ENCODE peak calls at places on chromosomes 12 and 14, in ten cellular contexts. Y is stomach; Q is upper lobe of right lung; J is A549; W is esophagus squamous epithelium; Z is keratinocyte; V is CD8-positive, alpha-beta T cell; I is psoas muscle; R is OCI-LY7; M is prostate gland. S is an unnamed sample.

GRCh38 chr12:62722971-62723680 is 211.8 kb downstream of the PPM1H start:
- DNase-seq in Y (no peak), Q (no peak), J (no peak), W (no peak), Z (no peak), V (no peak), I (no peak), R (no peak), M (no peak), S (no peak)

GRCh38 chr12:57844725-57845477 is 1.6 kb downstream of the CTDSP2 start:
- DNase-seq in Y (peak; percentile 58), Q (peak; percentile 80), J (peak; percentile 71), W (no peak), Z (no peak), V (no peak), I (peak; percentile 93), R (peak; percentile 62), M (peak; percentile 44), S (peak; percentile 80)

GRCh38 chr12:104494137-104494815 is 37.5 kb downstream of the CHST11 start:
- DNase-seq in Y (no peak), Q (no peak), J (no peak), W (no peak), Z (no peak), V (peak; percentile 50), I (no peak), R (no peak), M (no peak), S (no peak)

GRCh38 chr14:92173668-92174067 is 51.9 kb downstream of the CPSF2 start:
- DNase-seq in Y (no peak), Q (no peak), J (no peak), W (no peak), Z (no peak), V (no peak), I (no peak), R (no peak), M (no peak), S (no peak)

GRCh38 chr12:90959538-90960139 is 4.7 kb upstream of the CCER1 start:
- DNase-seq in Y (no peak), Q (no peak), J (peak; percentile 29), W (no peak), Z (no peak), V (no peak), I (no peak), R (peak; percentile 46), M (peak; percentile 23), S (peak; percentile 26)

GRCh38 chr14:85531594-85532391 is 1.8 kb downstream of the FLRT2 start:
- DNase-seq in Y (peak; percentile 26), Q (peak; percentile 74), J (peak; percentile 32), W (no peak), Z (no peak), V (no peak), I (peak; percentile 79), R (no peak), M (peak; percentile 26), S (peak; percentile 62)

GRCh38 chr12:67070307-67070600 is 198.9 kb upstream of the CAND1 start:
- DNase-seq in Y (no peak), Q (no peak), J (no peak), W (no peak), Z (no peak), V (no peak), I (no peak), R (no peak), M (no peak), S (no peak)

GRCh38 chr12:24860546-24860945 is 88.4 kb downstream of the BCAT1 start:
- DNase-seq in Y (no peak), Q (no peak), J (no peak), W (no peak), Z (no peak), V (no peak), I (no peak), R (no peak), M (no peak), S (no peak)

DNA sequence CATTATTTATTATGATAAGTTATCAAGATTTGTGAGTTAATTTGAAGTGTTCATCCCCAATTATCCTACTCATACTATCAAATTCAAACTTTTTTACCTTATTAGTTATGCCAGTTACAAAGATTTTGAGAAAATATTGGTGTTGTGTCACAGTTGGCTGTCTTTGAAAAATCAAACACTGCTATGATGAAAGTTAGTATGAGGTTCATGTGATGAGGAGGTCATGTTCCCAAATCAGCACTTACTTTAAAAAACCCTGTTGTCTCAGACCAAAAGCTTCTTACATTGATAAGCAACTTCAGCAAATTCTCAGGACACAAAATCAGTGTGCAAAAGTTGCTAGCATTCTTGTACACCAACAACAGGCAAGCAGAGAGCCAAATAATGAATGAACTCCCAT is 68.1 kb downstream of the TTC6 start:
- DNase-seq in Y (no peak), Q (no peak), J (no peak), W (no peak), Z (no peak), V (no peak), I (no peak), R (no peak), M (no peak), S (no peak)
- H3K27ac ChIP-seq in Y (no peak overlapping the region), Q (no peak overlapping the region), J (no peak overlapping the region), W (no peak overlapping the region), Z (no peak overlapping the region), V (no peak overlapping the region), I (no peak overlapping the region), R (no peak overlapping the region), M (no peak overlapping the region), S (no peak overlapping the region)

GRCh38 chr14:31286456-31287293 is 79.1 kb upstream of the HECTD1 start:
- DNase-seq in Y (no peak), Q (no peak), J (no peak), W (no peak), Z (no peak), V (no peak), I (no peak), R (no peak), M (no peak), S (no peak)
- TF ChIP-seq CTCF in Y (no peak), Q (peak; percentile 41), J (no peak), W (peak; percentile 22), Z (peak; percentile 54), V (no peak), I (peak; percentile 24), R (peak; percentile 47), M (no peak), S (peak; percentile 16)

DNA sequence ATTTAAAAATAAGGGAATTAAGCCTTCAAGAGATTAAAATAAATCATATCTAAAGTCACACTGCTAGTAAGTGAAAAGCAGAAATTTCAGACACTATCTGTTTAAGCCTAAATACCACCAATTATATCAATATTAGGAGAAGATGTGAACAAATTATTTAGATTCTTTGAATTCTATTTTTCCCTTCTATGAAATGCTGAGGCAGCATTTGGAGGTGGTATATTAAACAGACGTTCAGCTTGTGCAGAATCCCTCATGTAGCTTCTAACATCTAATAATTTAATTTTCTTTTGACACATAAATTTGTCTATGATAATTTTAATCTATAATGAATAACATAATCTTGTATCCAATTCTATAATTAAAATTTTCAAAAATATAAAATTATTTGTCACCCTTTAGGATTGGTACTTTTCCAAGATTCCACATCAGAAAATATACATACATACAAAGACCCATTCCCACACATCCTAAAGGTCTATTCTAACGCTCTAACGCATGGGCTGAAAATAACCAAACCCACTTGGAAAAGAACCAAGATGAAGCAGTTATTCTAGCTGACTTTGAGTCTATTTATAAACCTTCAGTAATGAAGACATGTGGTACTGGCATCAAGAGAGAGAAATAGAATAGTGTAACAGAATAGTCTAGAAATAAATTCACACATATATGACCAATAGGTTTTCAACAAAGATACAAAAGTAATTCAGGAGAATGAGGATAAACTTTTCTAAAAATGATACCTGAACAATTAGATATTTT is 751.8 kb downstream of the GALC start:
- DNase-seq in Y (no peak), Q (no peak), J (no peak), W (no peak), Z (no peak), V (no peak), I (no peak), R (no peak), M (no peak), S (no peak)
- H3K27ac ChIP-seq in Y (no peak overlapping the region), Q (no peak overlapping the region), J (no peak overlapping the region), W (no peak overlapping the region), Z (no peak overlapping the region), V (no peak overlapping the region), I (no peak overlapping the region), R (no peak overlapping the region), M (no peak overlapping the region), S (no peak overlapping the region)

GRCh38 chr14:67420102-67420739 is 8.3 kb upstream of the PLEK2 start:
- DNase-seq in Y (no peak), Q (no peak), J (no peak), W (no peak), Z (no peak), V (peak; percentile 20), I (peak; percentile 70), R (peak; percentile 67), M (no peak), S (no peak)
- TF ChIP-seq CTCF in Y (no peak), Q (peak; percentile 41), J (peak; percentile 50), W (peak; percentile 6), Z (peak; percentile 36), V (peak; percentile 26), I (peak; percentile 45), R (peak; percentile 90), M (no peak), S (no peak)

DNA sequence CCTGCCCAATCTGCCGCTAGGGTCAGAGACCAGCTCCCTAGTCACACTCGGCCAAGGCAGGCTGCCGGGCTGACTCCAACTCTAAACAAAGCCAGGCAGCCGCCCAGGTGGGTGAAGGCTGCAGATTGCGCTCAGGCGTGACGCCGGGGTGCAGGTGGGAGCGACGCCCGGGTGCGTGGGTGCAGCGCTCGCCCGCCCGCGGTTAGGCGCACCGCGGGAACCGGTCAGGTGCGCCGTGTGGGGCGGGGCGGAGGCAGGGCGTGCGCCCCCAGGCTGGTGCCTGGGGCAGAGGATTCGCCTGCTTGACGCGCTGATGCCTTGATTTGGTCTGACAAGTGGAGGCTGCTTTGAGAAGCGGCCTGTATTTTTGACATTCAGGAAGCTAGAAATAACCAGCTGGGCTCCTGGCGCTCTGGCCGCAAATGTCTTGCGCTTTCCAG is 126.7 kb upstream of the HIF1A start:
- DNase-seq in Y (peak; percentile 72), Q (peak; percentile 72), J (no peak), W (peak; percentile 28), Z (no peak), V (peak; percentile 57), I (no peak), R (peak; percentile 98), M (no peak), S (no peak)
- H3K27ac ChIP-seq in Y (peak overlapping the region; percentile 61), Q (peak overlapping the region; percentile 36), J (peak overlapping the region; percentile 99), W (peak overlapping the region; percentile 85), Z (peak overlapping the region; percentile 40), V (no peak overlapping the region), I (no peak overlapping the region), R (peak overlapping the region; percentile 93), M (no peak overlapping the region), S (peak overlapping the region; percentile 90)

DNA sequence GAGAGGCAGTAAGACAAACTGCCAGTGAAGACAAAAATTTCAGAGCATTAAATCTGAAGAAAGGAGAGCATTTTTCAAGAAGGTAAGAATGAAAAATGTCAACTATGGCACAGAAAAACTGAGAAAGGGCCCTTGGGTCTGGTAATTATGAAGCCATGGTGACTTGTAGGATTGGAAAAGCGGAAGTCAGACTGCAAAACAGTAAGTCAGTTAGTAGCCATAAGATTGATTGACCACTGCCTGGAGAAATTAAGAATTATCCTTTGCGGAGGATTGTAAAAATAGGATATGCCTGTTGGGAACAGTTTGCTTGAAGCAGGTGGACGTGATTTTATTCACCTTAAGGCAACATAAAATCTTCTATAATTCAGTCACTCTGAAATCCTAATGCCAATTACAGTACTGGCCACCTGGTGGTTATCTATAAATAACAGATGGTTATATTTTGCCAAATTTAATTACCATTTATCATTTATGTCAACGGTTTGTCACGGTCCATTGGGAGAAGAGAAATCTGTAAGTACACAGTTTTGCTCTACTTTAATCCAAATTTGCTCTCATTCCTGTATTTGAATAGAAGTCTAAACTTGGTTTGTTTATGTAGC is 127.1 kb upstream of the CNTN1 start:
- DNase-seq in Y (no peak), Q (no peak), J (no peak), W (no peak), Z (no peak), V (no peak), I (no peak), R (peak; percentile 25), M (no peak), S (no peak)
- TF ChIP-seq CTCF in Y (no peak), Q (no peak), J (no peak), W (no peak), Z (no peak), V (no peak), I (no peak), R (no peak), M (no peak), S (no peak)

S was measured in RWPE1.